ENCODE peak calls at places on chromosomes 13 and 19, in five cellular contexts. O is H9, R is WERI-Rb-1, L is RWPE1, J is tibial nerve. F is an unnamed sample.

GRCh38 chr19:42461700-42462324 is 19.1 kb upstream of the CXCL17 start:
- DNase-seq in O (no peak), R (no peak), L (no peak), J (no peak), F (no peak)

GRCh38 chr13:36369268-36370107 is 23.3 kb upstream of the SPART start:
- DNase-seq in O (no peak), R (no peak), L (no peak), J (no peak), F (no peak)

GRCh38 chr13:97114696-97115095 is 107.4 kb upstream of the MBNL2 start:
- DNase-seq in O (no peak), R (no peak), L (no peak), J (no peak), F (no peak)

GRCh38 chr13:43057653-43058317 is 34.4 kb downstream of the DNAJC15 start:
- DNase-seq in O (peak), R (no peak), L (no peak), J (no peak), F (no peak)

GRCh38 chr19:3132971-3133792 is 2.7 kb upstream of the GNA15 start:
- DNase-seq in O (peak), R (peak), L (no peak), J (peak), F (no peak)

GRCh38 chr13:40385858-40386180 is 280.6 kb downstream of the FOXO1 start:
- DNase-seq in O (no peak), R (no peak), L (no peak), J (no peak), F (no peak)

GRCh38 chr13:114102521-114103288 is 29.7 kb downstream of the RASA3 start:
- DNase-seq in O (no peak), R (peak), L (no peak), J (no peak), F (no peak)

GRCh38 chr13:103299079-103299478 is 232.9 kb upstream of the SLC10A2 start:
- DNase-seq in O (peak), R (peak), L (no peak), J (no peak), F (no peak)

GRCh38 chr13:51330741-51331140 is 8.8 kb upstream of the SERPINE3 start:
- DNase-seq in O (no peak), R (no peak), L (no peak), J (no peak), F (no peak)

GRCh38 chr13:110265682-110266430 is 41.1 kb downstream of the COL4A1 start:
- DNase-seq in O (no peak), R (no peak), L (no peak), J (no peak), F (peak)

GRCh38 chr19:29651622-29652394 is 13.5 kb upstream of the PLEKHF1 start:
- DNase-seq in O (no peak), R (no peak), L (no peak), J (no peak), F (no peak)

GRCh38 chr13:45108716-45109706 is 11.3 kb upstream of the GTF2F2 start:
- DNase-seq in O (peak), R (no peak), L (no peak), J (no peak), F (no peak)

GRCh38 chr13:23160241-23161175 is 20.3 kb upstream of the SGCG start:
- DNase-seq in O (peak), R (no peak), L (no peak), J (no peak), F (no peak)

GRCh38 chr13:36766295-36766694 is 52.7 kb upstream of the RFXAP start:
- DNase-seq in O (no peak), R (no peak), L (peak), J (no peak), F (no peak)

GRCh38 chr13:76884571-76885202 is 1.5 kb downstream of the KCTD12 start:
- DNase-seq in O (no peak), R (no peak), L (peak), J (peak), F (no peak)

GRCh38 chr13:69108486-69108885 is 999.1 kb upstream of the ATXN8OS start:
- DNase-seq in O (no peak), R (no peak), L (no peak), J (no peak), F (no peak)
- TF ChIP-seq CTCF in O (peak), R (no peak), L (no peak), J (no peak), F (no peak)

GRCh38 chr13:28684257-28684656 is 25.3 kb downstream of the POMP start:
- DNase-seq in O (peak), R (no peak), L (no peak), J (no peak), F (no peak)

GRCh38 chr13:28679628-28680027 is 20.7 kb downstream of the POMP start:
- DNase-seq in O (no peak), R (no peak), L (no peak), J (no peak), F (no peak)

GRCh38 chr13:28680541-28680940 is 21.6 kb downstream of the POMP start:
- DNase-seq in O (no peak), R (no peak), L (no peak), J (no peak), F (no peak)

DNA sequence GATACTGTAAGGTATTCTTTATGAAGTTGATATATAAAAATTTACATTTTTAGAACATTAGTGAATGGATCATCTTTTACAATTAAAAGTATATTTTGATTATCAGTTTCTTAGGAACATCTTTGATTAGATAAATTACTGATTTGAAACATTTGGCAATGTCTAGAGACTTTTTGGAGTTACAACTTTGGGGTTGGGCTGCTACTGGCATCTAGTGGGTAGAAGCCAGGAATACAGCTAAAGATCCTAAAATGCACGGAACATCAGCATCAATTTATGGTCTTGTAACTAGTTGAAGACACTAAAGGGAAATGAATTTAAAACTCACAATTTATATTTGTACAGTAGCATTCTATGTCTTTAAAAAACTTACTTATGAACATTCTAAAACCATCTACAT is 19.9 kb downstream of the POMP start:
- DNase-seq in O (no peak), R (no peak), L (no peak), J (no peak), F (no peak)
- TF ChIP-seq CTCF in O (no peak), R (no peak), L (no peak), J (no peak), F (no peak)

DNA sequence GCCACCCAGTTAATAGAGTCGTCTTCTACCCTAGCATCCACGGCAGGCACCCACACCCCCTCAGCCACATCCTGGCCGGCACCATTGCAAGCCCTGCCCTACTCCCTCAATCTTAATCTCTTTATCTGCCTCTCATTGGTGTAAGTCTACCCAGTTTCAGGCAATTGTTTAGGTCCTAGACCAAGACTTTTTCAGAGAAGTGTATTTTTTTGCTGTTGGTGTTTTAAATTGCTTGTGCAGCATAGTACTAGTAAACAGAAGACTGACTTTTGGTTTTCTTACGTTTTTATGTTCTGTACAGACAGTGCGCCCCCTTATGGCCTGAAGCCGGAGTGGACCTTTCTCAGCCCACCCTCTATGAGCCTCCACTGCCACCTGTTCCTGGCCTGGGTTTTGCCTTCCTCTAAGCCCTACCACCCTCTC is 2.3 kb upstream of the LCP1 start:
- DNase-seq in O (peak), R (peak), L (no peak), J (peak), F (no peak)
- TF ChIP-seq CTCF in O (peak), R (peak), L (no peak), J (peak), F (peak)

DNA sequence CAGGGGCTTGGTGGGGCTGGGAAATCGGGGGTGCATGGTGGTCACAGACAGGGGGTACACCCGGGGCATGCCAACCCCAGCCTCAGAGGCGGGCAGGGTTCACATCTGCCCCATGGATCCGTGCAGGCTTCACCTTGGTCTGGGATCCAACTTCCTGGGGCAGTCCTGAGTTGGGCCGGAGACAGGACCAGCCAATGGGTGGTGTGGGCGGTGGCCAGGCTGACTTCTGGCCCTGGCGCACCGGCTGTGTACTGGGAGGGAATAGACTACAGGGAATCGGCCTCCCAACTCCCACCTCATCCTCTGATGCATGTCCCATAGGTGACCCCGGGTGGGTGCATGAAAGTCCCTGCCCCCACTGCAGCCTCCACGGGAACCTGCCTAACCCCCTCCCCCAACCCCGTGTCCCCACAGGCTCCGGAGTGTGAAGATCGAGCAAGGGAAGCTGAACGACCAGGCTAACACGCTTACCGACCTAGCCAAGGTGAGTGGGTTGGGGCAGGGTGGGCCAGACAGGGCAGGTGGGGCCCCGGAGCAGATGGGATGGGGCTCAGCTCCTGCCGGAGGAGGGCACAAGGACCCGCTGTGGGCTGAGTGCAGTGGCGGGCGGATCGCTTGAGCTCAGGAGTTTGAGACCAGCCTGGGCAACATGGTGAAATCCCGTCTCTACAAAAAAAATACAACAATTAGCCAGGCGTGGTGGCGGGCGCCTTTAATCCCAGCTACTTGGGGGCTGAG is 14.7 kb upstream of the ARRDC2 start:
- DNase-seq in O (no peak), R (no peak), L (no peak), J (no peak), F (no peak)
- TF ChIP-seq CTCF in O (no peak), R (no peak), L (no peak), J (no peak), F (no peak)

GRCh38 chr19:51637362-51637978 is 7.3 kb upstream of the SIGLEC5 start:
- DNase-seq in O (no peak), R (no peak), L (peak), J (no peak), F (no peak)
- TF ChIP-seq CTCF in O (peak), R (peak), L (peak), J (peak), F (peak)

GRCh38 chr19:10568826-10569651 is at the start of gene CDKN2D:
- DNase-seq in O (peak), R (peak), L (peak), J (peak), F (peak)
- TF ChIP-seq CTCF in O (peak), R (no peak), L (no peak), J (peak), F (peak)

GRCh38 chr13:105961438-105961837 is 574.0 kb downstream of the EFNB2 start:
- DNase-seq in O (no peak), R (no peak), L (no peak), J (no peak), F (no peak)
- TF ChIP-seq CTCF in O (no peak), R (no peak), L (no peak), J (no peak), F (no peak)

GRCh38 chr19:33436360-33437345 is 63.1 kb downstream of the CEBPG start:
- DNase-seq in O (no peak), R (no peak), L (no peak), J (no peak), F (no peak)

GRCh38 chr19:33440241-33440640 is 66.7 kb downstream of the CEBPG start:
- DNase-seq in O (no peak), R (no peak), L (no peak), J (no peak), F (no peak)

GRCh38 chr19:33437351-33438015 is 64.0 kb downstream of the CEBPG start:
- DNase-seq in O (no peak), R (no peak), L (no peak), J (no peak), F (no peak)

GRCh38 chr19:33438987-33439781 is 65.7 kb downstream of the CEBPG start:
- DNase-seq in O (no peak), R (no peak), L (no peak), J (no peak), F (no peak)

GRCh38 chr19:33438016-33438671 is 64.6 kb downstream of the CEBPG start:
- DNase-seq in O (no peak), R (no peak), L (no peak), J (no peak), F (no peak)
- TF ChIP-seq CTCF in O (no peak), R (peak), L (no peak), J (no peak), F (no peak)

GRCh38 chr19:10508707-10509106 is 5.6 kb upstream of the KEAP1 start:
- DNase-seq in O (no peak), R (no peak), L (no peak), J (no peak), F (no peak)

GRCh38 chr19:10502524-10503001 is 593 bp downstream of the KEAP1 start:
- DNase-seq in O (peak), R (peak), L (peak), J (peak), F (peak)

GRCh38 chr19:10503002-10503789 is at the start of gene KEAP1:
- DNase-seq in O (peak), R (peak), L (no peak), J (no peak), F (no peak)

GRCh38 chr19:10508036-10508435 is 4.9 kb upstream of the KEAP1 start:
- DNase-seq in O (no peak), R (no peak), L (no peak), J (no peak), F (no peak)

DNA sequence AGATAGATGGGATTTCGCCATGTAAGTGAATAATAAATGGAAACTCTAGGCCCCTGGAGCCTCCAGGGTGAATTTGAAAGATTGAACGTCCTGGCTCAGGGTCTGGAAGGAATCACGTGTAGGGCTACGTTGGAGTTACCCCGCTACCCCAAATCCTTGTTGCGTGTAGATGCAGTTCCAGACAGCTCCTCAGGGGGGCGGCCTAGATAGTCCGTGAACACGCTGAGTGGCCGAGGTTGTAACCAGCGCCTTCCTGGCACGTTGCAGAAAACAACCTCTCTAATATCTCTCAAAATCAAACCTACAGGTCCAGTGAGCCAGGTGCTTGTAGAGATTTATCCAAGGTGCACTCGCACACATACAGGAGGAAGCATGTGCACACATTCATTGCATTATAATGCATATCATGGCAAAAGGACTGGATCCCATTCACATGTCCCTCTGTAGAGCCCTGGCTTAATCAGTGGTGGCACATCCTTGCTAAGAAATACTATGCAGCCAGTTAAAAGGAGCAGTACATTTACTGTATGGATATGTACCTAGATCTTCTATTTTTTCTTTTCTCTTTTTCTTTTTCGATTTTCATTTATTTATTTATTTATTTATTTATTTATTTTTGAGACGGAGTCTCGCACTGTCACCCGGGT is 2.5 kb upstream of the KEAP1 start:
- DNase-seq in O (peak), R (peak), L (no peak), J (peak), F (peak)
- TF ChIP-seq CTCF in O (peak), R (peak), L (peak), J (peak), F (peak)

GRCh38 chr19:741506-742131 is 9.3 kb upstream of the MISP start:
- DNase-seq in O (peak), R (peak), L (no peak), J (no peak), F (no peak)
- TF ChIP-seq CTCF in O (peak), R (peak), L (no peak), J (no peak), F (peak)

F was measured in osteocyte.